ENCODE peak calls at places on chromosomes 12 and 14, in four cellular contexts. One of them, this sample, is unnamed.

GRCh38 chr12:14700935-14701334 is 4.5 kb upstream of the GUCY2C start:
- DNase-seq in ovary: no peak
- DNase-seq in uterus: no peak
- DNase-seq in IMR-90: no peak
- DNase-seq in this sample: no peak

GRCh38 chr12:100877776-100878175 is 83.2 kb downstream of the ANO4 start:
- DNase-seq in IMR-90: no peak
- DNase-seq in ovary: no peak
- DNase-seq in uterus: no peak
- DNase-seq in this sample: no peak

GRCh38 chr14:31060253-31060875 is 34.2 kb upstream of the STRN3 start:
- DNase-seq in IMR-90: no peak
- DNase-seq in ovary: no peak
- DNase-seq in uterus: no peak
- DNase-seq in this sample: no peak

GRCh38 chr12:91182664-91183455 is at the start of gene DCN:
- DNase-seq in uterus: no peak
- DNase-seq in ovary: no peak
- DNase-seq in IMR-90: peak; percentile 81
- DNase-seq in this sample: no peak

GRCh38 chr14:95649230-95649629 is 37.0 kb upstream of the TCL1B start:
- DNase-seq in IMR-90: no peak
- DNase-seq in ovary: no peak
- DNase-seq in uterus: no peak
- DNase-seq in this sample: no peak

GRCh38 chr12:5715076-5715475 is 230.0 kb downstream of the ANO2 start:
- DNase-seq in IMR-90: no peak
- DNase-seq in ovary: no peak
- DNase-seq in uterus: no peak
- DNase-seq in this sample: peak; percentile 99

GRCh38 chr14:95065411-95065810 is 91.9 kb downstream of the DICER1 start:
- DNase-seq in ovary: no peak
- DNase-seq in uterus: no peak
- DNase-seq in IMR-90: no peak
- DNase-seq in this sample: no peak

GRCh38 chr12:124795081-124795948 is 68.3 kb downstream of the SCARB1 start:
- DNase-seq in uterus: no peak
- DNase-seq in ovary: no peak
- DNase-seq in IMR-90: no peak
- DNase-seq in this sample: no peak

GRCh38 chr14:77660754-77661153 is 44.3 kb upstream of the SPTLC2 start:
- DNase-seq in ovary: no peak
- DNase-seq in IMR-90: no peak
- DNase-seq in uterus: no peak
- DNase-seq in this sample: no peak

GRCh38 chr12:50986961-50987737 is 34.8 kb downstream of the HIGD1C start:
- DNase-seq in IMR-90: peak; percentile 72
- DNase-seq in uterus: peak; percentile 34
- DNase-seq in ovary: peak; percentile 32
- DNase-seq in this sample: peak; percentile 90

GRCh38 chr12:16609140-16609539 is 3.2 kb upstream of the LMO3 start:
- DNase-seq in uterus: no peak
- DNase-seq in IMR-90: no peak
- DNase-seq in ovary: no peak
- DNase-seq in this sample: peak; percentile 5
- H3K4me1 ChIP-seq in uterus: peaks cover 4% of the 10 kb centered on the region
- H3K4me1 ChIP-seq in IMR-90: peaks cover 2% of the 10 kb centered on the region
- H3K4me1 ChIP-seq in ovary: no peaks in the 10 kb centered on the region
- H3K4me1 ChIP-seq in this sample: no peaks in the 10 kb centered on the region

GRCh38 chr12:106131671-106132070 is 7.1 kb downstream of the NUAK1 start:
- DNase-seq in IMR-90: peak; percentile 71
- DNase-seq in ovary: no peak
- DNase-seq in uterus: peak; percentile 45
- DNase-seq in this sample: no peak
- H3K27ac ChIP-seq in IMR-90: no peak overlapping the region
- H3K27ac ChIP-seq in ovary: no peak overlapping the region
- H3K27ac ChIP-seq in uterus: peak overlapping the region; percentile 30
- H3K27ac ChIP-seq in this sample: no peak overlapping the region

DNA sequence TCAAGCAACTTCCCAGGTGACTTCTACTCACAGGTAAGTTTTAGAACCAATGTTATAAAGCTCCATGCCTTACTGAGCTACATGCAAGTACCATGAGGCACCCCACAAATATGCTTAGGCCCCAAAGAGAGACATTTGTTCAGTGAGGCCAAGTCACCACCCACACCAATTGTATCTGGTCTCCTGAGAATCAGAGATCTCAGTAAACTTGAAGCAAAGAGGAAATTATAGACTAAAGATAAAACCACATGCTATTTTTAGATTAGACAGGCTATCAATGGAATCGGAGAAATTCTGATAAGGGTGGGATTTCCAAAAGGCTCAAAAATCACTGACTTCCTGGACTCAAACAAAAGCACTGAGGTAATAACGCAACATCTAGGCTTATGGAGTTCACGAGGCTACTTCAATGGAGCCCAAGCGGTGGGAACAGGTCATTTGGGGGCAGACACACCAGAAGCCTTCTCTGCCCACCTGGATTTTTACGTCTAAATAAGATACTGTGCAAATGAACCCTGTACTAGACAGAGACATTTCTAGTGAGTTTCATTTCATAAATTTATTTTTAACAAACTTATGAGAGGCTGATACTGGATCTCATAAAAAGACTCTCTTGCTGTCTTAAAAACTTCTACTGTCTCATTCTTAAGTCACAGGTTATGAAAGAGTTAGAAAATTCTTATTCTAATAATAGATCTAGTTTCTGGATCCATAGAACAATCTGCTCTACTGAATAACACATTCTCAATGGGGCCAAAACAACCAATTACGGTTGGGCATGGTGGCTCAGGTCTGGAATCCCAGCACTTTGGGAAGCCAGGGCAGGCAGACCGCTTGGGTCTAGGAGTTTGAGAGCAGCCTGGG is 7.7 kb downstream of the SLC15A4 start:
- DNase-seq in IMR-90: no peak
- DNase-seq in ovary: no peak
- DNase-seq in uterus: no peak
- DNase-seq in this sample: no peak
- H3K4me3 ChIP-seq in IMR-90: no peak overlapping the region
- H3K4me3 ChIP-seq in ovary: no peak overlapping the region
- H3K4me3 ChIP-seq in uterus: no peak overlapping the region
- H3K4me3 ChIP-seq in this sample: no peak overlapping the region

GRCh38 chr14:105480807-105481801 is 5.6 kb upstream of the CRIP1 start:
- DNase-seq in IMR-90: peak; percentile 81
- DNase-seq in uterus: peak; percentile 94
- DNase-seq in ovary: peak; percentile 92
- DNase-seq in this sample: peak; percentile 86

GRCh38 chr14:105478624-105479305 is 4.1 kb downstream of the CRIP2 start:
- DNase-seq in uterus: no peak
- DNase-seq in IMR-90: no peak
- DNase-seq in ovary: peak; percentile 45
- DNase-seq in this sample: no peak

GRCh38 chr14:105479438-105480164 is 5.0 kb downstream of the CRIP2 start:
- DNase-seq in IMR-90: no peak
- DNase-seq in uterus: no peak
- DNase-seq in ovary: peak; percentile 47
- DNase-seq in this sample: no peak

GRCh38 chr14:105481886-105482454 is 4.7 kb upstream of the CRIP1 start:
- DNase-seq in ovary: peak; percentile 90
- DNase-seq in IMR-90: peak; percentile 95
- DNase-seq in uterus: peak; percentile 94
- DNase-seq in this sample: peak; percentile 96

GRCh38 chr14:105480165-105480564 is 5.5 kb downstream of the CRIP2 start:
- DNase-seq in ovary: peak; percentile 45
- DNase-seq in IMR-90: no peak
- DNase-seq in uterus: no peak
- DNase-seq in this sample: no peak
- H3K4me1 ChIP-seq in ovary: peaks cover 26% of the 10 kb centered on the region
- H3K4me1 ChIP-seq in IMR-90: peaks cover 29% of the 10 kb centered on the region
- H3K4me1 ChIP-seq in uterus: peaks cover 54% of the 10 kb centered on the region
- H3K4me1 ChIP-seq in this sample: peaks cover 2% of the 10 kb centered on the region

DNA sequence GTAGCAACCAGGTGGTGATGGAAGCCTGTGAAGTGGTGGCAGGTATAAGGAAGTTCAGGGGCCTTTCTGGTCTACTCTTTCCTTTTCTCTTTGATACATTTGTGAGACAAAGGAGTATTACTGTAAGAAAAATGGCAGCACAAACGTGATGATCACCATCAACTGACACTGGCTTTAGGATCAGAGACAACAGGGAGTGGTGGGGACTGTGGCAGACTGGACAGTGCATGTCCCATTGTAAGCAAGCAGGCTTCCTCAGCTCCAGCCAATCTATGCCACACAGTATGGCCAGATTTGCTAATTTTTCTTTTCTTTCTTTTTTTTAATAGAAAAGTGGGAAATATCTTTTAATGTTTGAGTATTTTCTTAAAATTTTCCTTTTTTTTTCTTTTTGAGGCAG is 19.0 kb upstream of the IFT81 start:
- DNase-seq in IMR-90: no peak
- DNase-seq in uterus: no peak
- DNase-seq in ovary: no peak
- DNase-seq in this sample: no peak
- H3K27ac ChIP-seq in IMR-90: peak overlapping the region; percentile 54
- H3K27ac ChIP-seq in uterus: peak overlapping the region; percentile 53
- H3K27ac ChIP-seq in ovary: peak overlapping the region; percentile 62
- H3K27ac ChIP-seq in this sample: peak overlapping the region; percentile 77

GRCh38 chr12:6978188-6978986 is 7.7 kb downstream of the EMG1 start:
- DNase-seq in ovary: no peak
- DNase-seq in uterus: no peak
- DNase-seq in IMR-90: no peak
- DNase-seq in this sample: no peak

GRCh38 chr12:6974180-6974579 is 3.5 kb downstream of the EMG1 start:
- DNase-seq in IMR-90: no peak
- DNase-seq in uterus: no peak
- DNase-seq in ovary: no peak
- DNase-seq in this sample: no peak

GRCh38 chr12:6977653-6978052 is 6.9 kb downstream of the EMG1 start:
- DNase-seq in ovary: no peak
- DNase-seq in IMR-90: no peak
- DNase-seq in uterus: no peak
- DNase-seq in this sample: no peak

GRCh38 chr12:6979021-6979420 is 8.3 kb downstream of the EMG1 start:
- DNase-seq in uterus: no peak
- DNase-seq in IMR-90: no peak
- DNase-seq in ovary: no peak
- DNase-seq in this sample: no peak

GRCh38 chr12:6975297-6976032 is 4.8 kb downstream of the EMG1 start:
- DNase-seq in ovary: no peak
- DNase-seq in uterus: no peak
- DNase-seq in IMR-90: no peak
- DNase-seq in this sample: no peak
- H3K4me3 ChIP-seq in ovary: no peak overlapping the region
- H3K4me3 ChIP-seq in uterus: no peak overlapping the region
- H3K4me3 ChIP-seq in IMR-90: no peak overlapping the region
- H3K4me3 ChIP-seq in this sample: no peak overlapping the region

GRCh38 chr12:89345376-89345775 is 6.9 kb downstream of the DUSP6 start:
- DNase-seq in IMR-90: no peak
- DNase-seq in uterus: no peak
- DNase-seq in ovary: no peak
- DNase-seq in this sample: no peak
- H3K4me1 ChIP-seq in IMR-90: peaks cover 9% of the 10 kb centered on the region
- H3K4me1 ChIP-seq in uterus: no peaks in the 10 kb centered on the region
- H3K4me1 ChIP-seq in ovary: no peaks in the 10 kb centered on the region
- H3K4me1 ChIP-seq in this sample: peaks cover 14% of the 10 kb centered on the region

This sample was measured in small intestine.